ENCODE peak calls at places on chromosomes 6 and 20, in seven cellular contexts. W is astrocyte of the spinal cord; M is activated CD4-positive, alpha-beta T cell treated with anti-CD3 and anti-CD28 coated beads, Interleukin-2, amount 50 U/mL, for 1 hour; Z is tibial nerve; O is hypothalamus; F is stimulated activated CD4-positive, alpha-beta T cell treated with anti-CD3 and anti-CD28 coated beads, Interleukin-4, amount 100 ng/mL, for 24 hours; K is naive thymus-derived CD4-positive, alpha-beta T cell. A is an unnamed sample.

GRCh38 chr6:125250511-125250910 is 51.3 kb downstream of the HDDC2 start:
- DNase-seq in O (no peak), Z (no peak), W (no peak), K (no peak), F (no peak), M (no peak), A (no peak)

GRCh38 chr20:20130399-20130798 is 78.1 kb downstream of the CFAP61 start:
- DNase-seq in F (no peak), O (no peak), K (no peak), Z (no peak), W (no peak), M (no peak), A (no peak)

GRCh38 chr6:54846857-54847721 is 518 bp downstream of the FAM83B start:
- DNase-seq in O (no peak), F (no peak), M (no peak), W (no peak), K (no peak), Z (no peak), A (no peak)

GRCh38 chr6:146968041-146968760 is 236.0 kb upstream of the STXBP5 start:
- DNase-seq in K (no peak), F (no peak), W (peak), Z (no peak), O (no peak), M (no peak), A (no peak)

GRCh38 chr20:34271961-34272360 is 30.7 kb downstream of the ASIP start:
- DNase-seq in K (no peak), W (peak), F (no peak), Z (no peak), M (no peak), O (no peak), A (no peak)

GRCh38 chr20:37575884-37576283 is 48.2 kb upstream of the BLCAP start:
- DNase-seq in W (no peak), M (no peak), K (no peak), Z (no peak), O (no peak), F (no peak), A (no peak)

GRCh38 chr6:46381579-46381978 is 109.7 kb downstream of the RCAN2 start:
- DNase-seq in F (no peak), K (no peak), M (no peak), O (no peak), Z (no peak), W (no peak), A (no peak)

GRCh38 chr6:108947114-108947854 is 99.1 kb downstream of the ARMC2 start:
- DNase-seq in O (no peak), W (peak), M (no peak), F (no peak), Z (peak), K (no peak), A (no peak)

GRCh38 chr20:62254021-62254724 is 15.9 kb downstream of the OSBPL2 start:
- DNase-seq in W (no peak), K (no peak), F (no peak), Z (no peak), O (no peak), M (no peak), A (no peak)